ENCODE peak calls at places on chromosome 19, in eight cellular contexts. One of them, this sample, is unnamed.
A peak's percentile ranks its signal among the peaks of the same experiment; 100 is the strongest.

GRCh38 chr19:18479964-18480723 is 41.7 kb downstream of the ELL start:
- DNase-seq in C1 segment of cervical spinal cord: no peak
- DNase-seq in Ammon's horn: peak; percentile 59
- DNase-seq in T-helper 1 cell: no peak
- DNase-seq in activated CD4-positive, alpha-beta T cell treated with anti-CD3 and anti-CD28 coated beads, Interleukin-2, amount 10 ng/mL, durations not matched to agents 7 days and 5 days: no peak
- DNase-seq in AG10803: peak; percentile 96
- DNase-seq in HT-29: no peak
- DNase-seq in IMR-90: peak; percentile 64
- DNase-seq in this sample: peak; percentile 80

GRCh38 chr19:17687141-17687856 is 855 bp downstream of the UNC13A start:
- DNase-seq in T-helper 1 cell: no peak
- DNase-seq in AG10803: no peak
- DNase-seq in Ammon's horn: no peak
- DNase-seq in HT-29: no peak
- DNase-seq in activated CD4-positive, alpha-beta T cell treated with anti-CD3 and anti-CD28 coated beads, Interleukin-2, amount 10 ng/mL, durations not matched to agents 7 days and 5 days: no peak
- DNase-seq in IMR-90: no peak
- DNase-seq in C1 segment of cervical spinal cord: no peak
- DNase-seq in this sample: no peak

GRCh38 chr19:15944401-15944800 is 4.4 kb upstream of the OR10H4 start:
- DNase-seq in T-helper 1 cell: no peak
- DNase-seq in HT-29: no peak
- DNase-seq in AG10803: no peak
- DNase-seq in C1 segment of cervical spinal cord: no peak
- DNase-seq in activated CD4-positive, alpha-beta T cell treated with anti-CD3 and anti-CD28 coated beads, Interleukin-2, amount 10 ng/mL, durations not matched to agents 7 days and 5 days: no peak
- DNase-seq in IMR-90: no peak
- DNase-seq in Ammon's horn: no peak
- DNase-seq in this sample: no peak

GRCh38 chr19:8021374-8021773 is 15.9 kb upstream of the ELAVL1 start:
- DNase-seq in IMR-90: no peak
- DNase-seq in HT-29: no peak
- DNase-seq in AG10803: no peak
- DNase-seq in C1 segment of cervical spinal cord: no peak
- DNase-seq in activated CD4-positive, alpha-beta T cell treated with anti-CD3 and anti-CD28 coated beads, Interleukin-2, amount 10 ng/mL, durations not matched to agents 7 days and 5 days: no peak
- DNase-seq in Ammon's horn: no peak
- DNase-seq in T-helper 1 cell: no peak
- DNase-seq in this sample: no peak

GRCh38 chr19:46299004-46299509 is 2.2 kb downstream of the HIF3A start:
- DNase-seq in AG10803: peak; percentile 57
- DNase-seq in C1 segment of cervical spinal cord: peak; percentile 96
- DNase-seq in T-helper 1 cell: no peak
- DNase-seq in activated CD4-positive, alpha-beta T cell treated with anti-CD3 and anti-CD28 coated beads, Interleukin-2, amount 10 ng/mL, durations not matched to agents 7 days and 5 days: no peak
- DNase-seq in IMR-90: peak; percentile 50
- DNase-seq in Ammon's horn: peak; percentile 93
- DNase-seq in HT-29: peak; percentile 99
- DNase-seq in this sample: peak; percentile 93

GRCh38 chr19:45716314-45717130 is 14.2 kb downstream of the FBXO46 start:
- DNase-seq in IMR-90: no peak
- DNase-seq in AG10803: peak; percentile 31
- DNase-seq in activated CD4-positive, alpha-beta T cell treated with anti-CD3 and anti-CD28 coated beads, Interleukin-2, amount 10 ng/mL, durations not matched to agents 7 days and 5 days: peak; percentile 21
- DNase-seq in HT-29: peak; percentile 90
- DNase-seq in T-helper 1 cell: no peak
- DNase-seq in Ammon's horn: peak; percentile 38
- DNase-seq in C1 segment of cervical spinal cord: peak; percentile 48
- DNase-seq in this sample: peak; percentile 41

GRCh38 chr19:48770734-48771472 is 15.6 kb downstream of the FGF21 start:
- DNase-seq in IMR-90: no peak
- DNase-seq in Ammon's horn: no peak
- DNase-seq in AG10803: no peak
- DNase-seq in activated CD4-positive, alpha-beta T cell treated with anti-CD3 and anti-CD28 coated beads, Interleukin-2, amount 10 ng/mL, durations not matched to agents 7 days and 5 days: no peak
- DNase-seq in HT-29: no peak
- DNase-seq in C1 segment of cervical spinal cord: no peak
- DNase-seq in T-helper 1 cell: no peak
- DNase-seq in this sample: no peak

GRCh38 chr19:51200071-51200470 is 24.8 kb upstream of the CD33 start:
- DNase-seq in C1 segment of cervical spinal cord: no peak
- DNase-seq in activated CD4-positive, alpha-beta T cell treated with anti-CD3 and anti-CD28 coated beads, Interleukin-2, amount 10 ng/mL, durations not matched to agents 7 days and 5 days: no peak
- DNase-seq in T-helper 1 cell: no peak
- DNase-seq in HT-29: no peak
- DNase-seq in AG10803: no peak
- DNase-seq in Ammon's horn: no peak
- DNase-seq in IMR-90: no peak
- DNase-seq in this sample: no peak

GRCh38 chr19:11767633-11768133 is 883 bp downstream of the ZNF441 start:
- DNase-seq in HT-29: peak; percentile 60
- DNase-seq in Ammon's horn: peak; percentile 16
- DNase-seq in AG10803: peak; percentile 43
- DNase-seq in T-helper 1 cell: no peak
- DNase-seq in IMR-90: peak; percentile 37
- DNase-seq in C1 segment of cervical spinal cord: peak; percentile 39
- DNase-seq in activated CD4-positive, alpha-beta T cell treated with anti-CD3 and anti-CD28 coated beads, Interleukin-2, amount 10 ng/mL, durations not matched to agents 7 days and 5 days: peak; percentile 23
- DNase-seq in this sample: peak; percentile 46

GRCh38 chr19:42270346-42271044 is 1.4 kb downstream of the CIC start:
- DNase-seq in AG10803: peak; percentile 91
- DNase-seq in C1 segment of cervical spinal cord: peak; percentile 55
- DNase-seq in Ammon's horn: peak; percentile 82
- DNase-seq in T-helper 1 cell: peak; percentile 60
- DNase-seq in IMR-90: no peak
- DNase-seq in HT-29: peak; percentile 80
- DNase-seq in activated CD4-positive, alpha-beta T cell treated with anti-CD3 and anti-CD28 coated beads, Interleukin-2, amount 10 ng/mL, durations not matched to agents 7 days and 5 days: peak; percentile 77
- DNase-seq in this sample: peak; percentile 84

GRCh38 chr19:40412866-40413265 is 312 bp downstream of the PRX start:
- DNase-seq in IMR-90: no peak
- DNase-seq in Ammon's horn: no peak
- DNase-seq in T-helper 1 cell: no peak
- DNase-seq in HT-29: no peak
- DNase-seq in AG10803: no peak
- DNase-seq in C1 segment of cervical spinal cord: no peak
- DNase-seq in activated CD4-positive, alpha-beta T cell treated with anti-CD3 and anti-CD28 coated beads, Interleukin-2, amount 10 ng/mL, durations not matched to agents 7 days and 5 days: no peak
- DNase-seq in this sample: no peak

GRCh38 chr19:45363861-45364459 is 6.4 kb downstream of the ERCC2 start:
- DNase-seq in HT-29: no peak
- DNase-seq in AG10803: no peak
- DNase-seq in T-helper 1 cell: no peak
- DNase-seq in activated CD4-positive, alpha-beta T cell treated with anti-CD3 and anti-CD28 coated beads, Interleukin-2, amount 10 ng/mL, durations not matched to agents 7 days and 5 days: no peak
- DNase-seq in C1 segment of cervical spinal cord: no peak
- DNase-seq in IMR-90: no peak
- DNase-seq in Ammon's horn: no peak
- DNase-seq in this sample: no peak

GRCh38 chr19:5635427-5635826 is 12.5 kb downstream of the SAFB start:
- DNase-seq in T-helper 1 cell: no peak
- DNase-seq in activated CD4-positive, alpha-beta T cell treated with anti-CD3 and anti-CD28 coated beads, Interleukin-2, amount 10 ng/mL, durations not matched to agents 7 days and 5 days: no peak
- DNase-seq in IMR-90: no peak
- DNase-seq in C1 segment of cervical spinal cord: no peak
- DNase-seq in Ammon's horn: no peak
- DNase-seq in AG10803: no peak
- DNase-seq in HT-29: no peak
- DNase-seq in this sample: no peak

GRCh38 chr19:4229179-4229931 is at the start of gene EBI3:
- DNase-seq in AG10803: no peak
- DNase-seq in Ammon's horn: peak; percentile 39
- DNase-seq in IMR-90: peak; percentile 65
- DNase-seq in T-helper 1 cell: no peak
- DNase-seq in HT-29: no peak
- DNase-seq in activated CD4-positive, alpha-beta T cell treated with anti-CD3 and anti-CD28 coated beads, Interleukin-2, amount 10 ng/mL, durations not matched to agents 7 days and 5 days: no peak
- DNase-seq in C1 segment of cervical spinal cord: peak; percentile 31
- DNase-seq in this sample: peak; percentile 64

GRCh38 chr19:58476498-58477015 is 405 bp downstream of the ZNF446 start:
- DNase-seq in Ammon's horn: no peak
- DNase-seq in IMR-90: no peak
- DNase-seq in activated CD4-positive, alpha-beta T cell treated with anti-CD3 and anti-CD28 coated beads, Interleukin-2, amount 10 ng/mL, durations not matched to agents 7 days and 5 days: no peak
- DNase-seq in C1 segment of cervical spinal cord: no peak
- DNase-seq in HT-29: peak; percentile 42
- DNase-seq in T-helper 1 cell: no peak
- DNase-seq in AG10803: peak; percentile 24
- DNase-seq in this sample: peak; percentile 27

GRCh38 chr19:4554717-4555116 is 4.8 kb downstream of the SEMA6B start:
- DNase-seq in IMR-90: no peak
- DNase-seq in AG10803: no peak
- DNase-seq in activated CD4-positive, alpha-beta T cell treated with anti-CD3 and anti-CD28 coated beads, Interleukin-2, amount 10 ng/mL, durations not matched to agents 7 days and 5 days: no peak
- DNase-seq in T-helper 1 cell: no peak
- DNase-seq in HT-29: no peak
- DNase-seq in C1 segment of cervical spinal cord: no peak
- DNase-seq in Ammon's horn: no peak
- DNase-seq in this sample: no peak

GRCh38 chr19:4694211-4694987 is 24.3 kb upstream of the MYDGF start:
- DNase-seq in Ammon's horn: peak; percentile 92
- DNase-seq in AG10803: peak; percentile 84
- DNase-seq in T-helper 1 cell: no peak
- DNase-seq in activated CD4-positive, alpha-beta T cell treated with anti-CD3 and anti-CD28 coated beads, Interleukin-2, amount 10 ng/mL, durations not matched to agents 7 days and 5 days: no peak
- DNase-seq in C1 segment of cervical spinal cord: peak; percentile 49
- DNase-seq in HT-29: peak; percentile 72
- DNase-seq in IMR-90: peak; percentile 94
- DNase-seq in this sample: peak; percentile 98

GRCh38 chr19:31548941-31549340 is 199.7 kb upstream of the TSHZ3 start:
- DNase-seq in Ammon's horn: no peak
- DNase-seq in IMR-90: peak; percentile 44
- DNase-seq in HT-29: peak; percentile 57
- DNase-seq in activated CD4-positive, alpha-beta T cell treated with anti-CD3 and anti-CD28 coated beads, Interleukin-2, amount 10 ng/mL, durations not matched to agents 7 days and 5 days: no peak
- DNase-seq in T-helper 1 cell: no peak
- DNase-seq in AG10803: peak; percentile 50
- DNase-seq in C1 segment of cervical spinal cord: no peak
- DNase-seq in this sample: peak; percentile 61

GRCh38 chr19:36128392-36128736 is 11.5 kb upstream of the CAPNS1 start:
- DNase-seq in Ammon's horn: no peak
- DNase-seq in IMR-90: no peak
- DNase-seq in T-helper 1 cell: no peak
- DNase-seq in AG10803: no peak
- DNase-seq in activated CD4-positive, alpha-beta T cell treated with anti-CD3 and anti-CD28 coated beads, Interleukin-2, amount 10 ng/mL, durations not matched to agents 7 days and 5 days: no peak
- DNase-seq in HT-29: no peak
- DNase-seq in C1 segment of cervical spinal cord: no peak
- DNase-seq in this sample: no peak

GRCh38 chr19:56383826-56384605 is 9.3 kb downstream of the ZNF582 start:
- DNase-seq in T-helper 1 cell: no peak
- DNase-seq in C1 segment of cervical spinal cord: no peak
- DNase-seq in AG10803: no peak
- DNase-seq in HT-29: no peak
- DNase-seq in activated CD4-positive, alpha-beta T cell treated with anti-CD3 and anti-CD28 coated beads, Interleukin-2, amount 10 ng/mL, durations not matched to agents 7 days and 5 days: no peak
- DNase-seq in Ammon's horn: no peak
- DNase-seq in IMR-90: peak; percentile 22
- DNase-seq in this sample: peak; percentile 66

GRCh38 chr19:38547446-38547845 is 70.3 kb downstream of the MAP4K1 start:
- DNase-seq in AG10803: no peak
- DNase-seq in Ammon's horn: no peak
- DNase-seq in activated CD4-positive, alpha-beta T cell treated with anti-CD3 and anti-CD28 coated beads, Interleukin-2, amount 10 ng/mL, durations not matched to agents 7 days and 5 days: no peak
- DNase-seq in C1 segment of cervical spinal cord: no peak
- DNase-seq in T-helper 1 cell: no peak
- DNase-seq in HT-29: no peak
- DNase-seq in IMR-90: no peak
- DNase-seq in this sample: no peak

GRCh38 chr19:48914181-48914580 is 14.1 kb downstream of the NUCB1 start:
- DNase-seq in Ammon's horn: no peak
- DNase-seq in T-helper 1 cell: no peak
- DNase-seq in activated CD4-positive, alpha-beta T cell treated with anti-CD3 and anti-CD28 coated beads, Interleukin-2, amount 10 ng/mL, durations not matched to agents 7 days and 5 days: no peak
- DNase-seq in HT-29: no peak
- DNase-seq in IMR-90: no peak
- DNase-seq in AG10803: no peak
- DNase-seq in C1 segment of cervical spinal cord: no peak
- DNase-seq in this sample: no peak

GRCh38 chr19:14118165-14119051 is 846 bp upstream of the PRKACA start:
- DNase-seq in T-helper 1 cell: peak; percentile 32
- DNase-seq in Ammon's horn: peak; percentile 82
- DNase-seq in HT-29: peak; percentile 36
- DNase-seq in IMR-90: peak; percentile 75
- DNase-seq in C1 segment of cervical spinal cord: peak; percentile 90
- DNase-seq in activated CD4-positive, alpha-beta T cell treated with anti-CD3 and anti-CD28 coated beads, Interleukin-2, amount 10 ng/mL, durations not matched to agents 7 days and 5 days: peak; percentile 46
- DNase-seq in AG10803: peak; percentile 91
- DNase-seq in this sample: peak; percentile 69

GRCh38 chr19:48746738-48747575 is at the start of gene IZUMO1:
- DNase-seq in AG10803: peak; percentile 67
- DNase-seq in T-helper 1 cell: peak; percentile 35
- DNase-seq in activated CD4-positive, alpha-beta T cell treated with anti-CD3 and anti-CD28 coated beads, Interleukin-2, amount 10 ng/mL, durations not matched to agents 7 days and 5 days: peak; percentile 65
- DNase-seq in HT-29: no peak
- DNase-seq in C1 segment of cervical spinal cord: peak; percentile 45
- DNase-seq in Ammon's horn: peak; percentile 83
- DNase-seq in IMR-90: peak; percentile 90
- DNase-seq in this sample: peak; percentile 93

GRCh38 chr19:55836340-55836739 is at the start of gene NLRP4:
- DNase-seq in Ammon's horn: no peak
- DNase-seq in C1 segment of cervical spinal cord: no peak
- DNase-seq in activated CD4-positive, alpha-beta T cell treated with anti-CD3 and anti-CD28 coated beads, Interleukin-2, amount 10 ng/mL, durations not matched to agents 7 days and 5 days: no peak
- DNase-seq in IMR-90: no peak
- DNase-seq in AG10803: no peak
- DNase-seq in T-helper 1 cell: no peak
- DNase-seq in HT-29: no peak
- DNase-seq in this sample: no peak

GRCh38 chr19:2887391-2887914 is 13.3 kb upstream of the ZNF57 start:
- DNase-seq in AG10803: peak; percentile 70
- DNase-seq in C1 segment of cervical spinal cord: peak; percentile 36
- DNase-seq in IMR-90: peak; percentile 61
- DNase-seq in Ammon's horn: peak; percentile 81
- DNase-seq in activated CD4-positive, alpha-beta T cell treated with anti-CD3 and anti-CD28 coated beads, Interleukin-2, amount 10 ng/mL, durations not matched to agents 7 days and 5 days: no peak
- DNase-seq in T-helper 1 cell: no peak
- DNase-seq in HT-29: peak; percentile 87
- DNase-seq in this sample: peak; percentile 82

This sample was measured in cardiac fibroblast.